ENCODE peak calls at places on chromosomes 11 and 22, in nine cellular contexts. N is K562, M is IMR-90, X is Peyer's patch, S is substantia nigra, L is transverse colon, F is HCT116, H is lower lobe of right lung, B is HL-60. D is an unnamed sample.

GRCh38 chr11:44505591-44506054 is 59.8 kb upstream of the CD82 start:
- DNase-seq in S (no peak), F (no peak), B (no peak), X (no peak), L (no peak), H (no peak), M (peak; percentile 61), N (peak; percentile 55), D (no peak)

GRCh38 chr11:106271126-106271525 is 193.7 kb downstream of the AASDHPPT start:
- DNase-seq in S (no peak), L (no peak), N (no peak), B (no peak), X (no peak), H (no peak), M (no peak), F (no peak), D (no peak)

GRCh38 chr11:25039165-25039564 is 542.3 kb downstream of the LUZP2 start:
- DNase-seq in L (no peak), X (no peak), B (no peak), N (no peak), S (no peak), F (no peak), M (no peak), H (no peak), D (no peak)

GRCh38 chr22:39723463-39723862 is 152.9 kb downstream of the CACNA1I start:
- DNase-seq in M (no peak), L (no peak), N (no peak), S (no peak), F (no peak), X (no peak), B (no peak), H (no peak), D (no peak)

GRCh38 chr11:68659158-68659921 is 25.0 kb upstream of the GAL start:
- DNase-seq in H (no peak), F (no peak), B (no peak), M (peak; percentile 97), X (no peak), L (peak; percentile 14), S (no peak), N (peak; percentile 56), D (peak; percentile 39)

GRCh38 chr11:96105197-96105895 is 181.4 kb upstream of the MTMR2 start:
- DNase-seq in S (no peak), F (no peak), M (no peak), X (no peak), L (no peak), B (no peak), H (no peak), N (no peak), D (no peak)

GRCh38 chr22:45163074-45163416 is 680 bp upstream of the NUP50 start:
- DNase-seq in X (no peak), S (no peak), M (peak; percentile 54), B (peak; percentile 38), N (peak; percentile 9), F (no peak), H (no peak), L (peak; percentile 26), D (no peak)

GRCh38 chr11:12167098-12167999 is 57.0 kb downstream of the MICAL2 start:
- DNase-seq in B (no peak), N (peak; percentile 74), L (peak; percentile 74), M (peak; percentile 97), F (peak; percentile 95), H (no peak), X (no peak), S (no peak), D (peak; percentile 92)

GRCh38 chr11:2740275-2740940 is 40.6 kb upstream of the KCNQ1OT1 start:
- DNase-seq in L (no peak), F (no peak), N (peak; percentile 49), S (no peak), M (no peak), H (peak; percentile 28), X (no peak), B (no peak), D (no peak)

GRCh38 chr11:102575016-102575415 is 44.5 kb upstream of the MMP7 start:
- DNase-seq in L (no peak), N (no peak), F (no peak), S (no peak), M (no peak), H (no peak), B (no peak), X (no peak), D (no peak)

GRCh38 chr22:49999063-49999900 is 13.3 kb downstream of the IL17REL start:
- DNase-seq in F (no peak), S (no peak), L (peak; percentile 37), M (no peak), B (no peak), X (no peak), N (peak; percentile 80), H (peak; percentile 46), D (no peak)

GRCh38 chr11:122663056-122663740 is 7.7 kb downstream of the UBASH3B start:
- DNase-seq in M (no peak), N (no peak), H (no peak), S (no peak), L (no peak), F (no peak), X (no peak), B (no peak), D (no peak)

GRCh38 chr22:19847345-19847632 is 7.4 kb downstream of the GNB1L start:
- DNase-seq in M (no peak), L (no peak), S (no peak), F (no peak), B (no peak), X (peak; percentile 6), H (no peak), N (peak; percentile 38), D (no peak)

GRCh38 chr11:6237271-6237670 is 1.6 kb upstream of the CNGA4 start:
- DNase-seq in F (no peak), B (no peak), H (no peak), M (no peak), X (no peak), S (no peak), N (no peak), L (no peak), D (no peak)

GRCh38 chr11:66728760-66729385 is at the start of gene SPTBN2:
- DNase-seq in L (peak; percentile 16), X (no peak), H (no peak), N (peak; percentile 77), F (no peak), S (no peak), B (no peak), M (no peak), D (no peak)

GRCh38 chr22:45190473-45190872 is 26.7 kb downstream of the NUP50 start:
- DNase-seq in F (no peak), S (no peak), L (no peak), X (no peak), M (no peak), N (no peak), H (no peak), B (no peak), D (no peak)

GRCh38 chr22:46280999-46281623 is 13.3 kb downstream of the TTC38 start:
- DNase-seq in S (no peak), M (no peak), X (peak; percentile 73), L (peak; percentile 42), F (no peak), H (peak; percentile 48), B (peak; percentile 66), N (no peak), D (no peak)

GRCh38 chr11:22163394-22163797 is 29.5 kb upstream of the ANO5 start:
- DNase-seq in H (peak; percentile 56), S (no peak), B (peak; percentile 93), X (no peak), L (peak; percentile 6), M (no peak), N (no peak), F (no peak), D (no peak)

GRCh38 chr11:117908959-117909610 is 20.1 kb downstream of the TMPRSS13 start:
- DNase-seq in N (no peak), H (no peak), F (no peak), L (no peak), S (no peak), X (no peak), B (no peak), M (no peak), D (no peak)

GRCh38 chr11:76296731-76297130 is 84.2 kb downstream of the THAP12 start:
- DNase-seq in L (no peak), M (no peak), H (no peak), X (no peak), B (no peak), N (no peak), S (no peak), F (no peak), D (no peak)

GRCh38 chr11:46505741-46506485 is 87.9 kb downstream of the AMBRA1 start:
- DNase-seq in L (no peak), B (no peak), F (no peak), M (peak; percentile 18), X (no peak), H (no peak), N (peak; percentile 39), S (no peak), D (no peak)
- H3K27ac ChIP-seq in L (peak overlapping the region; percentile 50), B (no peak overlapping the region), F (no peak overlapping the region), M (peak overlapping the region; percentile 1), X (peak overlapping the region; percentile 75), H (no peak overlapping the region), N (peak overlapping the region; percentile 25), S (no peak overlapping the region), D (no peak overlapping the region)

GRCh38 chr11:8766993-8767374 is 84.4 kb downstream of the RPL27A start:
- DNase-seq in S (no peak), F (no peak), B (no peak), L (no peak), H (no peak), M (no peak), N (no peak), X (no peak), D (no peak)
- H3K27ac ChIP-seq in S (no peak overlapping the region), F (peak overlapping the region; percentile 66), B (no peak overlapping the region), L (peak overlapping the region; percentile 83), H (peak overlapping the region; percentile 36), M (peak overlapping the region; percentile 58), N (no peak overlapping the region), X (peak overlapping the region; percentile 60), D (peak overlapping the region; percentile 84)

DNA sequence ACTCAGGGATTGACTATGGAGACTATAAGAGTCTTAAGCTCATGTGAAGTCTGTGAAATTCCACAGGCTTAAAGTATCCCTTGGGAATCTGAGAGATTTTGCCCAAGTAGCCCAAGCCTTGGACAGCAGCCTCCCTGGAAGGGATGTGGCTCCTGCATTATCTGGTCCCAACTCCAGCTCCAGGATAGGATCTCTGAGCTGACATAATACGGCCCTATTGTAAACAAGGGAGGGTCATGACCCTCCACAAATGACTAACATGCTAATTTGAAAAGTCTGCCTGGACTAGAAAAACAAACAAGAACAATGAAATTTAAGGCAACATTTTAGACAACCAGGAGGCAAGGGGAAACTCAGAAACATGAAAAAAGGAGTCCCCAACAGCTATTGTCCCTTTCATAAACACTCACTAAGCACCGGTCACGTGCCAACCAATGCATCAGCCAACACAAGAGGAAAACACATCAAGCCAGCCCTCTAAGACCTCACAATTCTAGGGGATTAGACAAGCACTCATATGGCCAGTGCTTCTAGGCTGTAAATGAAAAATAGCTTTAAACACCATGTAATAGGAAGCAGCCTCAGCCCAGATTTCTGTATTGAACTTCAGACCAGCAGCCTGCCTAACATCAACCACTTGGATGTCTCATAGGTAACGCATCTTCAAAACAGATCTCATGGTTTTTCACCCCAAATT is 101.2 kb upstream of the TIMP3 start:
- DNase-seq in X (no peak), F (no peak), B (no peak), H (no peak), N (no peak), M (peak; percentile 58), S (no peak), L (no peak), D (no peak)
- H3K27ac ChIP-seq in X (no peak overlapping the region), F (no peak overlapping the region), B (no peak overlapping the region), H (no peak overlapping the region), N (no peak overlapping the region), M (peak overlapping the region; percentile 37), S (no peak overlapping the region), L (peak overlapping the region; percentile 35), D (no peak overlapping the region)

GRCh38 chr11:35118906-35119305 is 20.1 kb upstream of the CD44 start:
- DNase-seq in B (no peak), F (no peak), H (no peak), M (no peak), S (no peak), N (no peak), X (peak; percentile 61), L (peak; percentile 37), D (no peak)
- H3K27ac ChIP-seq in B (no peak overlapping the region), F (no peak overlapping the region), H (no peak overlapping the region), M (no peak overlapping the region), S (no peak overlapping the region), N (no peak overlapping the region), X (no peak overlapping the region), L (peak overlapping the region; percentile 35), D (no peak overlapping the region)

D was measured in epithelial cell of prostate.